ENCODE peak calls at places on chromosomes 13 and 19, in seven cellular contexts. B, F, K, V, T, I and S are unnamed samples.

GRCh38 chr19:38685666-38686529 is 38.4 kb downstream of the ACTN4 start:
- DNase-seq in I (no peak), K (no peak), F (peak), B (no peak), T (no peak), V (no peak), S (no peak)

GRCh38 chr19:45645631-45646344 is 6.6 kb upstream of the EML2 start:
- DNase-seq in K (peak), T (peak), V (peak), F (peak), I (peak), B (peak), S (peak)

GRCh38 chr13:62631124-62631523 is 1215.5 kb upstream of the PCDH20 start:
- DNase-seq in K (no peak), T (no peak), B (no peak), V (no peak), F (no peak), I (no peak), S (no peak)

GRCh38 chr13:98997051-98997730 is 19.3 kb upstream of the DOCK9 start:
- DNase-seq in F (no peak), B (no peak), K (no peak), I (no peak), V (no peak), T (no peak), S (no peak)

GRCh38 chr19:32863301-32863700 is 6.3 kb downstream of the SLC7A9 start:
- DNase-seq in I (no peak), T (no peak), B (no peak), K (no peak), V (no peak), F (no peak), S (no peak)

GRCh38 chr13:24097064-24097463 is 63.5 kb upstream of the SPATA13 start:
- DNase-seq in K (peak), V (no peak), I (no peak), F (no peak), B (no peak), T (no peak), S (no peak)

GRCh38 chr13:106498158-106498557 is 37.3 kb downstream of the EFNB2 start:
- DNase-seq in T (no peak), V (no peak), B (no peak), F (no peak), I (no peak), K (no peak), S (no peak)

GRCh38 chr13:50598338-50598737 is 245.2 kb downstream of the DLEU7 start:
- DNase-seq in I (no peak), B (no peak), V (no peak), K (no peak), T (no peak), F (no peak), S (no peak)

GRCh38 chr13:106859505-106859904 is 291.6 kb upstream of the ARGLU1 start:
- DNase-seq in V (no peak), K (no peak), I (no peak), T (no peak), F (no peak), B (no peak), S (no peak)

GRCh38 chr19:8393871-8394250 is 3.7 kb downstream of the RAB11B start:
- DNase-seq in V (no peak), B (no peak), F (no peak), I (peak), T (no peak), K (no peak), S (no peak)

GRCh38 chr13:74306496-74306895 is 172.3 kb upstream of the KLF12 start:
- DNase-seq in F (no peak), T (no peak), V (no peak), I (no peak), B (no peak), K (no peak), S (no peak)

GRCh38 chr19:14502334-14503092 is 6.6 kb upstream of the GIPC1 start:
- DNase-seq in T (no peak), F (no peak), K (no peak), V (no peak), I (no peak), B (no peak), S (no peak)

GRCh38 chr19:3575260-3575741 is 2.6 kb downstream of the HMG20B start:
- DNase-seq in V (no peak), I (no peak), F (peak), B (no peak), K (no peak), T (no peak), S (no peak)

GRCh38 chr13:49259586-49259985 is 11.9 kb downstream of the CDADC1 start:
- DNase-seq in F (no peak), T (no peak), V (no peak), K (no peak), I (no peak), B (no peak), S (no peak)

GRCh38 chr19:15249560-15249874 is 17.3 kb upstream of the EPHX3 start:
- DNase-seq in B (no peak), I (no peak), F (no peak), T (no peak), K (no peak), V (no peak), S (no peak)

GRCh38 chr13:67554746-67555452 is 324.8 kb upstream of the PCDH9 start:
- DNase-seq in I (no peak), K (no peak), V (no peak), B (no peak), T (no peak), F (no peak), S (no peak)

GRCh38 chr19:39264306-39265290 is 3.6 kb upstream of the IFNL2 start:
- DNase-seq in I (no peak), V (no peak), F (peak), K (no peak), B (no peak), T (no peak), S (no peak)

GRCh38 chr19:2070436-2070827 is 19.4 kb upstream of the MKNK2 start:
- DNase-seq in T (no peak), F (no peak), K (no peak), V (no peak), B (no peak), I (peak), S (no peak)

GRCh38 chr19:33819875-33820781 is 23.5 kb downstream of the KCTD15 start:
- DNase-seq in B (peak), F (peak), K (peak), T (peak), I (peak), V (peak), S (peak)

GRCh38 chr19:33458807-33459206 is 62.8 kb downstream of the PEPD start:
- DNase-seq in I (no peak), V (no peak), F (no peak), T (no peak), B (peak), K (no peak), S (no peak)

GRCh38 chr13:47326061-47326460 is 429.2 kb upstream of the HTR2A start:
- DNase-seq in B (no peak), K (no peak), F (no peak), V (no peak), T (no peak), I (no peak), S (no peak)

GRCh38 chr13:43878897-43879322 is 630 bp downstream of the CCDC122 start:
- DNase-seq in K (no peak), F (peak), V (peak), I (peak), T (peak), B (peak), S (peak)

GRCh38 chr13:101523732-101524131 is 71.3 kb downstream of the ITGBL1 start:
- DNase-seq in V (no peak), I (no peak), B (no peak), K (no peak), F (no peak), T (no peak), S (no peak)

GRCh38 chr19:47280183-47280797 is 5.6 kb downstream of the INAFM1 start:
- DNase-seq in F (no peak), I (no peak), K (peak), B (no peak), V (no peak), T (peak), S (no peak)

GRCh38 chr13:26759907-26760834 is at the start of gene GPR12:
- DNase-seq in T (no peak), F (peak), I (no peak), K (no peak), V (no peak), B (no peak), S (no peak)

GRCh38 chr13:49308104-49308875 is 60.6 kb downstream of the CDADC1 start:
- DNase-seq in T (peak), V (peak), I (peak), K (no peak), B (peak), F (no peak), S (peak)

GRCh38 chr13:41458187-41458938 is 1.0 kb downstream of the RGCC start:
- DNase-seq in T (no peak), B (peak), I (peak), K (no peak), F (peak), V (peak), S (peak)

GRCh38 chr19:3186891-3187661 is 1.3 kb downstream of the NCLN start:
- DNase-seq in I (no peak), V (no peak), F (no peak), B (no peak), K (no peak), T (no peak), S (no peak)

GRCh38 chr13:26327905-26328304 is 74.0 kb downstream of the CDK8 start:
- DNase-seq in I (no peak), T (no peak), F (no peak), V (no peak), B (no peak), K (no peak), S (no peak)

GRCh38 chr13:98847780-98848179 is 95.3 kb upstream of the SLC15A1 start:
- DNase-seq in K (no peak), V (no peak), I (no peak), T (no peak), B (no peak), F (no peak), S (no peak)

GRCh38 chr19:6540918-6541689 is 10.3 kb downstream of the TNFSF9 start:
- DNase-seq in B (no peak), V (no peak), T (no peak), F (no peak), I (no peak), K (no peak), S (no peak)

GRCh38 chr13:36131931-36132297 is 732 bp upstream of the DCLK1 start:
- DNase-seq in T (peak), I (peak), B (peak), K (no peak), V (peak), F (no peak), S (peak)

GRCh38 chr19:53980553-53981407 is 10.7 kb upstream of the CACNG6 start:
- DNase-seq in F (peak), V (no peak), K (no peak), I (peak), T (no peak), B (no peak), S (no peak)

GRCh38 chr19:38653028-38653571 is 5.7 kb downstream of the ACTN4 start:
- DNase-seq in T (peak), V (no peak), F (no peak), K (no peak), B (peak), I (no peak), S (no peak)

GRCh38 chr19:28977826-28978225 is 235.1 kb downstream of the UQCRFS1 start:
- DNase-seq in F (no peak), B (no peak), K (no peak), I (no peak), V (no peak), T (no peak), S (no peak)

GRCh38 chr19:42693760-42694350 is 46.4 kb downstream of the PSG3 start:
- DNase-seq in I (no peak), K (peak), T (no peak), F (no peak), B (no peak), V (no peak), S (no peak)

GRCh38 chr19:11797491-11797890 is 832 bp upstream of the ZNF491 start:
- DNase-seq in F (peak), K (peak), B (peak), T (peak), V (peak), I (peak), S (peak)
- H3K4me3 ChIP-seq in F (no peak), K (no peak), B (no peak), T (no peak), V (peak), I (peak), S (no peak)

GRCh38 chr19:57558525-57558924 is 1.1 kb downstream of the ZNF550 start:
- DNase-seq in B (no peak), K (no peak), F (peak), I (no peak), T (no peak), V (no peak), S (no peak)
- TF ChIP-seq CTCF in B (no peak), K (peak), F (peak), I (no peak), T (no peak), V (no peak), S (no peak)

GRCh38 chr19:17415107-17415506 is 4.7 kb upstream of the MVB12A start:
- DNase-seq in F (peak), I (no peak), V (no peak), T (peak), B (no peak), K (no peak), S (no peak)

GRCh38 chr19:17411801-17412200 is 6.4 kb upstream of the BST2 start:
- DNase-seq in I (no peak), F (no peak), B (no peak), T (no peak), K (no peak), V (no peak), S (no peak)

GRCh38 chr19:17409990-17410389 is 4.6 kb upstream of the BST2 start:
- DNase-seq in F (no peak), B (peak), K (no peak), T (peak), V (no peak), I (no peak), S (no peak)

GRCh38 chr19:17418710-17419109 is 1.1 kb upstream of the MVB12A start:
- DNase-seq in F (no peak), K (no peak), B (no peak), T (no peak), V (no peak), I (no peak), S (no peak)

DNA sequence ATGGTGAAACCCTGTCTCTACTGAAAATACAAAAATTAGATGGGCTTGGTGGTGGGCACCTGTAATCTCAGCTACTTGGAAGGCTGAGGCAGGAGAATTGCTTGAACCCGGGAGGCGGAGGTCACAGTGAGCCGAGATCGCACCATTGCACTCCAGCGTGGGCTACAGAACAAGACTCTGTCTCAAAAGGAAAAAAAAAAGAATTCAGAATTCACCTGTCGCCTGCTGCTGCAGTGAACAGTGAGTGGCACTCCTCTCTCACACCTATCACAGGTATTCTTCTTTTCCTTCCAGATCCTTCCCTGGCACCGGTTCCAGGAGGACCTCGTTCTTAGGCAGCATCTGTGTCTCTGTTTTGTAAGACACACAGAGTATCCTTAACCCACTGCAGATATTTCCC is 5.8 kb upstream of the MVB12A start:
- DNase-seq in F (no peak), V (no peak), K (no peak), I (no peak), T (no peak), B (no peak), S (no peak)
- H3K27ac ChIP-seq in F (peak), V (peak), K (no peak), I (no peak), T (peak), B (no peak), S (no peak)

GRCh38 chr13:75443356-75443958 is 38.5 kb downstream of the TBC1D4 start:
- DNase-seq in T (no peak), V (no peak), F (no peak), B (no peak), I (no peak), K (no peak), S (no peak)
- H3K4me3 ChIP-seq in T (no peak), V (no peak), F (no peak), B (no peak), I (peak), K (no peak), S (no peak)

GRCh38 chr19:35513975-35514809 is 743 bp upstream of the DMKN start:
- DNase-seq in K (no peak), V (no peak), B (no peak), I (no peak), T (no peak), F (peak), S (no peak)
- TF ChIP-seq CTCF in K (no peak), V (no peak), B (no peak), I (no peak), T (no peak), F (no peak), S (no peak)